ENCODE peak calls at places on chromosome 5, in nine cellular contexts. B is cardiac muscle cell, Y is brain microvascular endothelial cell, G is lower lobe of right lung, X is GM12878, L is psoas muscle, D is right lobe of liver, A is K562, S is fibroblast of lung. F is an unnamed sample.

GRCh38 chr5:5584236-5584749 is 161.8 kb downstream of the ICE1 start:
- DNase-seq in L (no peak), Y (no peak), A (no peak), X (no peak), B (no peak), D (no peak), S (no peak), G (no peak), F (no peak)

GRCh38 chr5:36948041-36948440 is 71.5 kb downstream of the NIPBL start:
- DNase-seq in G (no peak), L (no peak), D (no peak), X (no peak), A (no peak), Y (peak), B (peak), S (peak), F (no peak)

GRCh38 chr5:14627270-14627669 is 37.2 kb upstream of the OTULIN start:
- DNase-seq in D (no peak), Y (no peak), B (no peak), L (no peak), X (no peak), A (no peak), S (no peak), G (no peak), F (no peak)

GRCh38 chr5:119070578-119070827 is 384 bp upstream of the DMXL1 start:
- DNase-seq in G (peak), S (no peak), A (no peak), X (no peak), D (peak), L (peak), B (no peak), Y (no peak), F (peak)

GRCh38 chr5:150304481-150305081 is 1.9 kb upstream of the ARSI start:
- DNase-seq in S (no peak), B (no peak), D (no peak), G (no peak), L (no peak), X (no peak), A (no peak), Y (no peak), F (no peak)

GRCh38 chr5:11153672-11154377 is 392.8 kb upstream of the DAP start:
- DNase-seq in X (no peak), S (no peak), B (no peak), G (no peak), D (no peak), Y (no peak), A (no peak), L (no peak), F (no peak)

GRCh38 chr5:72487151-72487550 is 20.1 kb downstream of the ZNF366 start:
- DNase-seq in B (no peak), S (no peak), G (no peak), A (no peak), X (no peak), D (no peak), L (no peak), Y (no peak), F (no peak)

GRCh38 chr5:170228756-170229459 is 3.9 kb upstream of the C5orf58 start:
- DNase-seq in X (no peak), Y (no peak), A (no peak), G (no peak), L (no peak), D (no peak), S (no peak), B (no peak), F (no peak)

GRCh38 chr5:114360816-114361723 is 800 bp upstream of the KCNN2 start:
- DNase-seq in D (peak), S (no peak), G (no peak), L (peak), B (no peak), A (no peak), X (no peak), Y (no peak), F (no peak)

GRCh38 chr5:158354958-158355357 is 496.0 kb upstream of the CLINT1 start:
- DNase-seq in X (peak), S (peak), D (no peak), A (no peak), L (no peak), B (no peak), G (no peak), Y (no peak), F (no peak)
- H3K27ac ChIP-seq in X (no peak), S (no peak), D (no peak), A (no peak), L (no peak), B (no peak), G (no peak), Y (no peak), F (no peak)

DNA sequence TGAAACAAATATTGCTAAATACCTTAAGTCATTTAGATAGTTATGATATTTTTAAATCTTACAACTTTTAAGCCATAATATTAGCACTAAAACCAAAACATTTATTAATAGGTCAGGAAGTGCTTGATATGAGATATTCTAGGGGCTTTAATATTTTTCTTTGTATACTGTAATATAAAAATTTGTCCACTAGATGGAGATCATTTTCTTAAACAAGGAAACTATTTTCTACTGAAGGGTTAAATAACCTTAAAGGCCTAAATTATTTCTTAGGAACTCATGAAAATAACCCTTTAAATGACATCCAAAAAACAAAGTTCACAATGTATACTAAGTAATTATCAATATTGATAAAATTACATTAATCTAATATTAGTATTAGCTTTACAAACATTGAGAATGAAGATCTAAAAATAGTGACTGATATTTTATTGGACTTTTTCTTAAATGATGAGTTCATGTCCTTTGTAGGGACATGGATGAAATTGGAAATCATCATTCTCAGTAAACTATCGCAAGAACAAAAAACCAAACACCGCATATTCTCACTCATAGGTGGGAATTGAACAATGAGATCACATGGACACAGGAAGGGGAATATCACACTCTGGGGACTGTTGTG is 635.7 kb downstream of the RAB3C start:
- DNase-seq in A (no peak), D (no peak), G (no peak), Y (no peak), S (no peak), X (no peak), B (peak), L (no peak), F (no peak)
- TF ChIP-seq CTCF in A (peak), D (peak), G (peak), Y (peak), S (no peak), X (no peak), B (peak), L (peak), F (peak)

GRCh38 chr5:95543017-95543705 is 11.6 kb downstream of the SKIC3 start:
- DNase-seq in L (no peak), X (peak), A (no peak), D (no peak), S (no peak), G (no peak), B (peak), Y (no peak), F (no peak)
- H3K4me3 ChIP-seq in L (peak), X (no peak), A (no peak), D (no peak), S (no peak), G (no peak), B (no peak), Y (no peak), F (no peak)

DNA sequence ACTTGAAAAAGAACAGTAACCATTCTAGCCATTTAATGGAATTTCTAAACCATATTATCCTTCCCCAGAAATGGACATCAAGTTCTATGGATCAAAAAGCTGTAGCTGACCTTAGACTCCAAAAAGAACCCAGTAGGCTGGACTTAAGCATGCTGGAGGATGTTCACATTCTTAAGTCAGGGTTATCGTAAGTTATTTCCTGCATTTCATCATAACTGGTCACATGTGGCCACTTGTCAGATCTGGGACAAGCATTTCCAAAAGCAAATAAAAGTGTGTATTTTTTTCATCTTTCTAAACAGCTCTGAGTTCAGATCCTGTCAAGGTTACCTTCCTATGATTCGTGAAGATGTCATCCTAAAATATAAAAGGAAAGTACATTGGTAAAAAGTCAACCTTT is 274.5 kb upstream of the PTGER4 start:
- DNase-seq in G (no peak), A (no peak), L (no peak), X (no peak), B (peak), Y (peak), S (no peak), D (no peak), F (no peak)
- H3K27ac ChIP-seq in G (peak), A (no peak), L (peak), X (no peak), B (no peak), Y (peak), S (no peak), D (peak), F (no peak)

DNA sequence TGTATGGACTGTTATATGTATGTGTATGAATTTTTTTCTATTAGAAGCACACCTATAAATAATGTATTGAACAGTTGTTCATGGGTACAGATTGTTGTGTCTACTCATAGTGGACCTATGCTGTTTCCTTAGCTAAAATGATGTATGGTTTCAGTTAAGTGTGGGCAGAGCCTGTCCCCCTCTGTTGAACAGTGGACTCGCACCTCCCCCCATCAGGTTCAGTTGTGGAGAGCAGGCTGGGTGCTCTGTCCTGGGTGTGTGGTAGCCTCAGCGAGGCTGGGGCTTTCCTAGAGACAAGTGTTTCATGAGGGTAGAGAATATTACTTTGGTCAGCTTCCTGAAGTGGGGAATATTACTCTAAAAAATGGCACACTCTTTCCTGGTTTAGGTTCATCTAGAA is 47.4 kb upstream of the LRRTM2 start:
- DNase-seq in D (no peak), L (no peak), G (no peak), X (no peak), A (no peak), Y (no peak), B (no peak), S (no peak), F (no peak)
- TF ChIP-seq CTCF in D (no peak), L (no peak), G (no peak), X (peak), A (peak), Y (no peak), B (no peak), S (no peak), F (no peak)